ENCODE peak calls at places on chromosomes 11 and 22, in six cellular contexts. H is stimulated activated CD8-positive, alpha-beta memory T cell treated with anti-CD3 and anti-CD28 coated beads, Interleukin-15, amount 100 ng/mL, for 48 hours; L is astrocyte of the cerebellum; P is activated T-cell treated with anti-CD3 and anti-CD28 coated beads for 1 hour; G is stimulated activated CD4-positive, alpha-beta T cell treated with anti-CD3 and anti-CD28 coated beads, Interleukin-4, amount 100 ng/mL, for 4 hours; S is ureter. Z is an unnamed sample.

GRCh38 chr22:46993626-46994025 is 231.2 kb downstream of the TBC1D22A start:
- DNase-seq in G (no peak), L (no peak), H (no peak), S (no peak), P (no peak), Z (no peak)

GRCh38 chr11:3136542-3137455 is 28.3 kb downstream of the OSBPL5 start:
- DNase-seq in P (no peak), G (no peak), S (no peak), L (no peak), H (no peak), Z (no peak)

GRCh38 chr22:19059481-19060278 is 62.5 kb downstream of the DGCR2 start:
- DNase-seq in H (no peak), P (no peak), G (no peak), S (peak; percentile 41), L (no peak), Z (no peak)

GRCh38 chr11:12263141-12263693 is 114.2 kb upstream of the PARVA start:
- DNase-seq in P (no peak), G (no peak), L (no peak), H (no peak), S (no peak), Z (no peak)

GRCh38 chr11:643849-644738 is 7.0 kb downstream of the DRD4 start:
- DNase-seq in S (no peak), P (no peak), H (no peak), L (no peak), G (no peak), Z (no peak)

GRCh38 chr11:128582496-128583366 is 4.6 kb downstream of the ETS1 start:
- DNase-seq in L (peak; percentile 91), P (no peak), G (no peak), S (peak; percentile 65), H (no peak), Z (peak; percentile 94)

GRCh38 chr11:75571625-75572024 is 9.6 kb downstream of the SERPINH1 start:
- DNase-seq in G (no peak), H (no peak), S (no peak), L (no peak), P (no peak), Z (no peak)

GRCh38 chr11:614583-615452 is 932 bp downstream of the IRF7 start:
- DNase-seq in L (peak; percentile 8), G (no peak), P (no peak), S (peak; percentile 75), H (no peak), Z (peak; percentile 17)

GRCh38 chr11:47980093-47980906 is at the start of gene PTPRJ:
- DNase-seq in G (peak; percentile 58), P (peak; percentile 44), H (peak; percentile 47), S (peak; percentile 51), L (no peak), Z (no peak)

GRCh38 chr22:30422481-30423295 is 2.9 kb upstream of the MTFP1 start:
- DNase-seq in H (no peak), P (no peak), G (peak; percentile 16), L (peak; percentile 82), S (peak; percentile 82), Z (peak; percentile 98)

GRCh38 chr11:8097926-8098325 is 16.9 kb downstream of the TUB start:
- DNase-seq in L (no peak), S (no peak), G (no peak), H (no peak), P (no peak), Z (no peak)

GRCh38 chr11:129115652-129116585 is 76.2 kb downstream of the ARHGAP32 start:
- DNase-seq in H (no peak), G (no peak), P (no peak), S (no peak), L (peak; percentile 15), Z (peak; percentile 36)

GRCh38 chr11:34507156-34507555 is 6.4 kb downstream of the ELF5 start:
- DNase-seq in L (no peak), S (no peak), P (no peak), H (no peak), G (no peak), Z (no peak)

GRCh38 chr11:65554057-65554818 is 3.9 kb downstream of the LTBP3 start:
- DNase-seq in L (no peak), S (no peak), H (no peak), P (no peak), G (no peak), Z (no peak)

GRCh38 chr11:75570559-75571139 is 8.6 kb downstream of the SERPINH1 start:
- DNase-seq in H (no peak), L (no peak), S (no peak), P (no peak), G (no peak), Z (no peak)

GRCh38 chr11:106012744-106013143 is 9.3 kb downstream of the MSANTD4 start:
- DNase-seq in G (no peak), S (no peak), L (peak; percentile 62), P (no peak), H (no peak), Z (peak; percentile 85)

GRCh38 chr11:79363861-79364378 is 76.9 kb downstream of the TENM4 start:
- DNase-seq in P (no peak), G (no peak), L (no peak), S (no peak), H (no peak), Z (peak; percentile 12)

GRCh38 chr11:68778205-68778604 is 26.9 kb upstream of the TESMIN start:
- DNase-seq in H (no peak), L (no peak), S (no peak), P (no peak), G (no peak), Z (no peak)

GRCh38 chr11:63611395-63611747 is 2.9 kb downstream of the PLAAT3 start:
- DNase-seq in S (no peak), P (no peak), L (no peak), G (no peak), H (no peak), Z (no peak)

GRCh38 chr11:19931141-19931767 is 218.6 kb downstream of the NAV2 start:
- DNase-seq in H (no peak), S (no peak), L (no peak), P (no peak), G (no peak), Z (peak; percentile 82)

GRCh38 chr11:96045622-96046456 is 121.9 kb upstream of the MTMR2 start:
- DNase-seq in S (no peak), P (no peak), L (peak; percentile 92), H (no peak), G (no peak), Z (peak; percentile 74)

GRCh38 chr22:20002661-20003060 is 14.0 kb downstream of the ARVCF start:
- DNase-seq in G (no peak), S (no peak), L (no peak), P (no peak), H (no peak), Z (no peak)

GRCh38 chr11:103661185-103661584 is 375.3 kb upstream of the DDI1 start:
- DNase-seq in H (no peak), G (no peak), S (no peak), L (no peak), P (no peak), Z (no peak)

GRCh38 chr11:26134481-26135355 is 197.2 kb upstream of the ANO3 start:
- DNase-seq in H (no peak), P (no peak), G (no peak), L (peak; percentile 6), S (no peak), Z (peak; percentile 24)

GRCh38 chr11:129881570-129882170 is 13.7 kb downstream of the NFRKB start:
- DNase-seq in H (no peak), S (no peak), G (peak; percentile 49), L (no peak), P (peak; percentile 32), Z (peak; percentile 30)

GRCh38 chr11:1389932-1390587 is at the start of gene BRSK2:
- DNase-seq in L (no peak), S (no peak), P (no peak), G (no peak), H (no peak), Z (no peak)

GRCh38 chr11:65434667-65435179 is 12.1 kb downstream of the NEAT1 start:
- DNase-seq in G (no peak), L (no peak), S (peak; percentile 28), H (no peak), P (no peak), Z (peak; percentile 48)

GRCh38 chr11:31887180-31887579 is 76.1 kb upstream of the PAX6 start:
- DNase-seq in H (no peak), G (no peak), P (no peak), S (no peak), L (no peak), Z (peak; percentile 5)

GRCh38 chr11:95149659-95150294 is 60.1 kb downstream of the ENDOD1 start:
- DNase-seq in P (no peak), G (no peak), L (no peak), H (no peak), S (no peak), Z (no peak)

GRCh38 chr22:28599693-28600092 is 79.9 kb downstream of the TTC28 start:
- DNase-seq in S (no peak), L (no peak), G (no peak), H (no peak), P (no peak), Z (no peak)

GRCh38 chr11:76067099-76067498 is 139.2 kb downstream of the WNT11 start:
- DNase-seq in H (no peak), G (no peak), P (no peak), S (no peak), L (peak; percentile 46), Z (peak; percentile 37)

GRCh38 chr11:8109675-8110074 is 28.7 kb downstream of the TUB start:
- DNase-seq in G (no peak), H (no peak), L (no peak), P (no peak), S (no peak), Z (no peak)

Z was measured in fibroblast of mammary gland.